ENCODE peak calls at places on chromosomes 5 and 9, in nine cellular contexts. Q is NCI-H2081; K is stimulated activated CD8-positive, alpha-beta memory T cell treated with anti-CD3 and anti-CD28 coated beads, Interleukin-4, amount 100 ng/mL, for 4 hours; C is activated gamma-delta T cell treated with Interleukin-2 at 50 U/mL for 16 hours; U is LHCN-M2; N is effector memory CD8-positive, alpha-beta T cell; Z is T-helper 17 cell; I is cardiac fibroblast; Y is SW 1271. R is an unnamed sample.

GRCh38 chr5:69276422-69277174 is 41.9 kb downstream of the CDK7 start:
- DNase-seq in U (no peak), C (no peak), Y (peak), K (no peak), I (peak), Q (no peak), Z (no peak), N (no peak), R (no peak)

GRCh38 chr5:69231851-69232250 is 2.8 kb upstream of the CDK7 start:
- DNase-seq in Z (no peak), Q (no peak), U (peak), C (no peak), I (no peak), N (no peak), Y (no peak), K (no peak), R (no peak)

GRCh38 chr5:91111473-91112238 is 271.5 kb downstream of the ARRDC3 start:
- DNase-seq in N (no peak), Y (no peak), C (no peak), Q (no peak), I (no peak), K (no peak), U (no peak), Z (no peak), R (no peak)

GRCh38 chr5:775960-776861 is 8.3 kb downstream of the ZDHHC11B start:
- DNase-seq in I (no peak), N (no peak), K (no peak), C (no peak), Q (no peak), U (no peak), Z (no peak), Y (no peak), R (no peak)

GRCh38 chr5:154465169-154465568 is 12.9 kb downstream of the HAND1 start:
- DNase-seq in K (no peak), N (no peak), Q (no peak), U (peak), Z (no peak), I (peak), Y (peak), C (no peak), R (no peak)

GRCh38 chr9:84111726-84112125 is 131.1 kb downstream of the RMI1 start:
- DNase-seq in K (no peak), C (no peak), I (peak), Y (no peak), N (no peak), U (peak), Z (no peak), Q (no peak), R (no peak)

GRCh38 chr9:120043448-120043847 is 536.5 kb downstream of the CDK5RAP2 start:
- DNase-seq in N (no peak), Y (no peak), U (no peak), I (no peak), Q (no peak), Z (no peak), C (no peak), K (no peak), R (no peak)

GRCh38 chr5:179802207-179802883 is 4.3 kb downstream of the MGAT4B start:
- DNase-seq in N (no peak), Y (no peak), K (no peak), U (no peak), C (no peak), Z (no peak), I (no peak), Q (no peak), R (no peak)

GRCh38 chr5:158139161-158139560 is 280.2 kb upstream of the CLINT1 start:
- DNase-seq in Q (no peak), I (no peak), N (no peak), C (no peak), K (no peak), U (no peak), Y (no peak), Z (no peak), R (no peak)

GRCh38 chr9:76342862-76343261 is 51.4 kb downstream of the RFK start:
- DNase-seq in Q (no peak), U (no peak), I (no peak), Z (no peak), K (no peak), C (no peak), Y (no peak), N (no peak), R (no peak)

GRCh38 chr5:2901511-2901910 is 150.0 kb upstream of the IRX2 start:
- DNase-seq in Q (no peak), C (no peak), I (no peak), N (no peak), U (no peak), K (no peak), Y (no peak), Z (no peak), R (no peak)

GRCh38 chr5:79396265-79396664 is 117.7 kb downstream of the HOMER1 start:
- DNase-seq in K (no peak), Y (no peak), Z (no peak), Q (no peak), N (no peak), U (peak), I (peak), C (no peak), R (no peak)

GRCh38 chr5:175321927-175322532 is 122.0 kb downstream of the DRD1 start:
- DNase-seq in N (no peak), Z (no peak), Q (no peak), Y (no peak), K (no peak), I (peak), C (peak), U (no peak), R (no peak)

GRCh38 chr9:76741524-76741923 is 22.7 kb upstream of the PCA3 start:
- DNase-seq in C (no peak), N (no peak), K (no peak), Q (no peak), Z (no peak), U (no peak), I (no peak), Y (no peak), R (no peak)

GRCh38 chr5:67306997-67307580 is 110.5 kb upstream of the CD180 start:
- DNase-seq in Y (no peak), K (no peak), C (no peak), N (no peak), Q (no peak), U (no peak), Z (no peak), I (peak), R (no peak)

GRCh38 chr9:21591221-21592062 is 109.3 kb upstream of the IFNE start:
- DNase-seq in K (peak), Q (no peak), C (peak), N (no peak), U (peak), Y (peak), Z (no peak), I (peak), R (no peak)

GRCh38 chr9:88044200-88044599 is 69.9 kb upstream of the CDK20 start:
- DNase-seq in Z (no peak), C (no peak), N (no peak), Q (no peak), U (no peak), I (no peak), K (no peak), Y (no peak), R (no peak)

GRCh38 chr9:92010705-92011536 is 60.9 kb upstream of the ROR2 start:
- DNase-seq in U (peak), N (no peak), Y (no peak), Z (no peak), Q (no peak), C (no peak), K (no peak), I (no peak), R (no peak)

GRCh38 chr5:124920909-124921666 is 174.6 kb upstream of the ZNF608 start:
- DNase-seq in K (no peak), C (no peak), Y (no peak), U (no peak), I (no peak), N (no peak), Q (peak), Z (no peak), R (no peak)

GRCh38 chr9:129489838-129490582 is 130.9 kb downstream of the C9orf50 start:
- DNase-seq in K (no peak), Y (no peak), N (peak), U (no peak), Q (no peak), Z (peak), C (peak), I (peak), R (no peak)

GRCh38 chr9:121876658-121877271 is 216.3 kb downstream of the TTLL11 start:
- DNase-seq in I (peak), N (no peak), Z (no peak), C (no peak), Y (no peak), U (peak), K (no peak), Q (no peak), R (no peak)

GRCh38 chr9:134811673-134812668 is 68.6 kb upstream of the FCN2 start:
- DNase-seq in I (peak), N (no peak), Y (no peak), U (peak), Q (no peak), Z (no peak), K (no peak), C (no peak), R (no peak)

GRCh38 chr5:142000709-142001484 is 11.9 kb downstream of the GNPDA1 start:
- DNase-seq in C (no peak), Q (no peak), Y (no peak), I (peak), U (no peak), K (no peak), Z (no peak), N (no peak), R (no peak)

GRCh38 chr9:93261281-93261680 is 77.3 kb downstream of the WNK2 start:
- DNase-seq in Q (peak), C (no peak), Z (no peak), K (no peak), Y (no peak), I (no peak), U (no peak), N (no peak), R (no peak)

GRCh38 chr5:62206150-62206829 is 99.7 kb upstream of the KIF2A start:
- DNase-seq in K (no peak), N (no peak), Z (no peak), Y (no peak), U (no peak), C (no peak), Q (no peak), I (no peak), R (no peak)

GRCh38 chr9:129415954-129416651 is 204.8 kb downstream of the C9orf50 start:
- DNase-seq in Z (no peak), U (no peak), K (no peak), N (no peak), C (no peak), I (no peak), Y (no peak), Q (no peak), R (no peak)

GRCh38 chr9:83479765-83480164 is 58.4 kb downstream of the FRMD3 start:
- DNase-seq in Y (no peak), N (no peak), C (no peak), K (no peak), U (no peak), I (no peak), Z (no peak), Q (no peak), R (no peak)

GRCh38 chr5:31733365-31733764 is 94.4 kb downstream of the PDZD2 start:
- DNase-seq in I (no peak), C (no peak), U (no peak), Z (no peak), Y (no peak), K (no peak), N (no peak), Q (peak), R (no peak)

GRCh38 chr9:121156263-121156731 is 45.4 kb downstream of the RAB14 start:
- DNase-seq in Q (no peak), K (no peak), N (no peak), Y (no peak), Z (no peak), U (peak), I (peak), C (peak), R (no peak)

GRCh38 chr5:156686816-156687215 is 163.3 kb upstream of the PPP1R2B start:
- DNase-seq in C (no peak), Z (no peak), K (no peak), Q (no peak), N (no peak), Y (no peak), U (no peak), I (no peak), R (no peak)

GRCh38 chr5:41371741-41372140 is 138.7 kb downstream of the PLCXD3 start:
- DNase-seq in Y (no peak), C (no peak), Q (no peak), Z (no peak), U (peak), N (no peak), K (no peak), I (peak), R (no peak)

GRCh38 chr5:74415695-74416102 is 224.8 kb downstream of the ENC1 start:
- DNase-seq in C (no peak), U (no peak), Q (no peak), Y (no peak), N (no peak), Z (no peak), K (no peak), I (no peak), R (no peak)

GRCh38 chr9:99351647-99352046 is 129.6 kb downstream of the SEC61B start:
- DNase-seq in Q (no peak), K (no peak), Y (no peak), N (no peak), Z (no peak), C (no peak), U (no peak), I (no peak), R (no peak)

R was measured in NCI-H1417 treated with DMSO at 0.1 percent for 48 hours.